ENCODE peak calls at places on chromosomes 7 and 10, in eight cellular contexts. One of them, this sample, is unnamed. For H3K9me3 and H3K36me3, the result is how much of the 10 kb centered on the place peaks cover.

GRCh38 chr10:89535185-89536012 is at the start of gene SLC16A12:
- DNase-seq in neuronal stem cell: peak
- DNase-seq in uterus: no peak
- DNase-seq in colonic mucosa: no peak
- DNase-seq in Peyer's patch: no peak
- DNase-seq in tibial artery: no peak
- DNase-seq in spleen: no peak
- DNase-seq in neural progenitor cell: peak
- DNase-seq in this sample: no peak

GRCh38 chr7:112238852-112239610 is 32.5 kb downstream of the ZNF277 start:
- DNase-seq in neuronal stem cell: no peak
- DNase-seq in uterus: no peak
- DNase-seq in colonic mucosa: no peak
- DNase-seq in Peyer's patch: no peak
- DNase-seq in tibial artery: no peak
- DNase-seq in spleen: peak
- DNase-seq in neural progenitor cell: no peak
- DNase-seq in this sample: no peak

GRCh38 chr10:102191956-102192355 is 34.1 kb upstream of the ELOVL3 start:
- DNase-seq in neuronal stem cell: no peak
- DNase-seq in uterus: no peak
- DNase-seq in colonic mucosa: no peak
- DNase-seq in Peyer's patch: no peak
- DNase-seq in tibial artery: no peak
- DNase-seq in spleen: no peak
- DNase-seq in neural progenitor cell: no peak
- DNase-seq in this sample: no peak

GRCh38 chr10:18224626-18225445 is 84.6 kb downstream of the CACNB2 start:
- DNase-seq in neuronal stem cell: no peak
- DNase-seq in uterus: peak
- DNase-seq in colonic mucosa: peak
- DNase-seq in Peyer's patch: no peak
- DNase-seq in tibial artery: no peak
- DNase-seq in spleen: no peak
- DNase-seq in neural progenitor cell: peak
- DNase-seq in this sample: peak

GRCh38 chr10:89549510-89549909 is 14.1 kb upstream of the SLC16A12 start:
- DNase-seq in neuronal stem cell: no peak
- DNase-seq in uterus: no peak
- DNase-seq in colonic mucosa: no peak
- DNase-seq in Peyer's patch: no peak
- DNase-seq in tibial artery: no peak
- DNase-seq in spleen: no peak
- DNase-seq in neural progenitor cell: no peak
- DNase-seq in this sample: no peak

GRCh38 chr7:44290250-44290616 is 35.2 kb downstream of the CAMK2B start:
- DNase-seq in neuronal stem cell: no peak
- DNase-seq in uterus: peak
- DNase-seq in colonic mucosa: no peak
- DNase-seq in Peyer's patch: no peak
- DNase-seq in tibial artery: peak
- DNase-seq in spleen: peak
- DNase-seq in neural progenitor cell: no peak
- DNase-seq in this sample: no peak

GRCh38 chr7:78510580-78511188 is 712.1 kb downstream of the PHTF2 start:
- DNase-seq in neuronal stem cell: peak
- DNase-seq in uterus: no peak
- DNase-seq in colonic mucosa: no peak
- DNase-seq in Peyer's patch: no peak
- DNase-seq in tibial artery: no peak
- DNase-seq in spleen: no peak
- DNase-seq in neural progenitor cell: peak
- DNase-seq in this sample: peak

GRCh38 chr10:77131214-77131613 is 506.4 kb downstream of the KCNMA1 start:
- DNase-seq in neuronal stem cell: no peak
- DNase-seq in uterus: no peak
- DNase-seq in colonic mucosa: no peak
- DNase-seq in Peyer's patch: no peak
- DNase-seq in tibial artery: no peak
- DNase-seq in spleen: no peak
- DNase-seq in neural progenitor cell: no peak
- DNase-seq in this sample: no peak

GRCh38 chr7:94300176-94300835 is 94.4 kb upstream of the COL1A2 start:
- DNase-seq in neuronal stem cell: no peak
- DNase-seq in uterus: peak
- DNase-seq in colonic mucosa: no peak
- DNase-seq in Peyer's patch: no peak
- DNase-seq in tibial artery: no peak
- DNase-seq in spleen: no peak
- DNase-seq in neural progenitor cell: no peak
- DNase-seq in this sample: no peak

GRCh38 chr10:81081887-81082620 is 544.4 kb downstream of the SH2D4B start:
- DNase-seq in neuronal stem cell: no peak
- DNase-seq in uterus: no peak
- DNase-seq in colonic mucosa: no peak
- DNase-seq in Peyer's patch: no peak
- DNase-seq in tibial artery: no peak
- DNase-seq in spleen: no peak
- DNase-seq in neural progenitor cell: peak
- DNase-seq in this sample: no peak

GRCh38 chr7:121305109-121305508 is 23.7 kb upstream of the WNT16 start:
- DNase-seq in neuronal stem cell: no peak
- DNase-seq in uterus: no peak
- DNase-seq in colonic mucosa: no peak
- DNase-seq in Peyer's patch: no peak
- DNase-seq in tibial artery: no peak
- DNase-seq in spleen: no peak
- DNase-seq in neural progenitor cell: no peak
- DNase-seq in this sample: no peak

GRCh38 chr10:130179640-130180039 is 43.4 kb downstream of the GLRX3 start:
- DNase-seq in neuronal stem cell: peak
- DNase-seq in uterus: no peak
- DNase-seq in colonic mucosa: no peak
- DNase-seq in Peyer's patch: no peak
- DNase-seq in tibial artery: no peak
- DNase-seq in spleen: no peak
- DNase-seq in neural progenitor cell: peak
- DNase-seq in this sample: no peak

GRCh38 chr10:19117419-19117818 is 68.8 kb downstream of the MALRD1 start:
- DNase-seq in neuronal stem cell: no peak
- DNase-seq in uterus: no peak
- DNase-seq in colonic mucosa: no peak
- DNase-seq in Peyer's patch: no peak
- DNase-seq in tibial artery: no peak
- DNase-seq in spleen: no peak
- DNase-seq in neural progenitor cell: no peak
- DNase-seq in this sample: no peak

GRCh38 chr10:86535057-86535882 is 13.7 kb upstream of the WAPL start:
- DNase-seq in neuronal stem cell: no peak
- DNase-seq in uterus: peak
- DNase-seq in colonic mucosa: peak
- DNase-seq in Peyer's patch: peak
- DNase-seq in tibial artery: peak
- DNase-seq in spleen: peak
- DNase-seq in neural progenitor cell: peak
- DNase-seq in this sample: peak

GRCh38 chr10:123997486-123998196 is 95.8 kb downstream of the CHST15 start:
- DNase-seq in neuronal stem cell: no peak
- DNase-seq in uterus: no peak
- DNase-seq in colonic mucosa: no peak
- DNase-seq in Peyer's patch: no peak
- DNase-seq in tibial artery: peak
- DNase-seq in spleen: peak
- DNase-seq in neural progenitor cell: no peak
- DNase-seq in this sample: peak

GRCh38 chr10:71737356-71738172 is 18.0 kb upstream of the C10orf105 start:
- DNase-seq in neuronal stem cell: no peak
- DNase-seq in uterus: no peak
- DNase-seq in colonic mucosa: peak
- DNase-seq in Peyer's patch: no peak
- DNase-seq in tibial artery: no peak
- DNase-seq in spleen: no peak
- DNase-seq in neural progenitor cell: no peak
- DNase-seq in this sample: no peak

GRCh38 chr10:80460399-80461207 is 6.5 kb downstream of the TSPAN14 start:
- DNase-seq in neuronal stem cell: no peak
- DNase-seq in uterus: peak
- DNase-seq in colonic mucosa: peak
- DNase-seq in Peyer's patch: peak
- DNase-seq in tibial artery: no peak
- DNase-seq in spleen: no peak
- DNase-seq in neural progenitor cell: peak
- DNase-seq in this sample: peak

GRCh38 chr7:29207469-29207868 is 12.9 kb downstream of the CHN2 start:
- DNase-seq in neuronal stem cell: no peak
- DNase-seq in uterus: no peak
- DNase-seq in colonic mucosa: no peak
- DNase-seq in Peyer's patch: no peak
- DNase-seq in tibial artery: no peak
- DNase-seq in spleen: no peak
- DNase-seq in neural progenitor cell: no peak
- DNase-seq in this sample: no peak

GRCh38 chr10:93299606-93300353 is 182.4 kb downstream of the MYOF start:
- DNase-seq in neuronal stem cell: no peak
- DNase-seq in uterus: no peak
- DNase-seq in colonic mucosa: no peak
- DNase-seq in Peyer's patch: no peak
- DNase-seq in tibial artery: no peak
- DNase-seq in spleen: no peak
- DNase-seq in neural progenitor cell: peak
- DNase-seq in this sample: no peak

GRCh38 chr7:114534957-114535356 is 120.3 kb downstream of the FOXP2 start:
- DNase-seq in neuronal stem cell: no peak
- DNase-seq in uterus: no peak
- DNase-seq in colonic mucosa: no peak
- DNase-seq in Peyer's patch: no peak
- DNase-seq in tibial artery: no peak
- DNase-seq in spleen: no peak
- DNase-seq in neural progenitor cell: no peak
- DNase-seq in this sample: no peak
- H3K4me3 ChIP-seq in neuronal stem cell: no peak
- H3K4me3 ChIP-seq in uterus: no peak
- H3K4me3 ChIP-seq in colonic mucosa: no peak
- H3K4me3 ChIP-seq in Peyer's patch: no peak
- H3K4me3 ChIP-seq in tibial artery: no peak
- H3K4me3 ChIP-seq in spleen: no peak
- H3K4me3 ChIP-seq in neural progenitor cell: no peak
- H3K4me3 ChIP-seq in this sample: no peak

GRCh38 chr7:153386581-153386980 is 627.0 kb downstream of the ACTR3B start:
- DNase-seq in neuronal stem cell: no peak
- DNase-seq in uterus: no peak
- DNase-seq in colonic mucosa: peak
- DNase-seq in Peyer's patch: no peak
- DNase-seq in tibial artery: no peak
- DNase-seq in spleen: no peak
- DNase-seq in neural progenitor cell: no peak
- DNase-seq in this sample: no peak
- H3K9me3 ChIP-seq in neuronal stem cell: under half
- H3K9me3 ChIP-seq in uterus: under half
- H3K9me3 ChIP-seq in colonic mucosa: under half
- H3K9me3 ChIP-seq in Peyer's patch: under half
- H3K9me3 ChIP-seq in tibial artery: under half
- H3K9me3 ChIP-seq in spleen: under half
- H3K9me3 ChIP-seq in neural progenitor cell: under half
- H3K9me3 ChIP-seq in this sample: under half

GRCh38 chr10:26517141-26517890 is 79.2 kb downstream of the APBB1IP start:
- DNase-seq in neuronal stem cell: no peak
- DNase-seq in uterus: no peak
- DNase-seq in colonic mucosa: no peak
- DNase-seq in Peyer's patch: no peak
- DNase-seq in tibial artery: no peak
- DNase-seq in spleen: no peak
- DNase-seq in neural progenitor cell: peak
- DNase-seq in this sample: no peak

GRCh38 chr10:26524161-26524831 is 86.2 kb downstream of the APBB1IP start:
- DNase-seq in neuronal stem cell: no peak
- DNase-seq in uterus: no peak
- DNase-seq in colonic mucosa: no peak
- DNase-seq in Peyer's patch: no peak
- DNase-seq in tibial artery: no peak
- DNase-seq in spleen: no peak
- DNase-seq in neural progenitor cell: no peak
- DNase-seq in this sample: no peak

GRCh38 chr10:26519803-26520202 is 81.7 kb downstream of the APBB1IP start:
- DNase-seq in neuronal stem cell: peak
- DNase-seq in uterus: no peak
- DNase-seq in colonic mucosa: no peak
- DNase-seq in Peyer's patch: no peak
- DNase-seq in tibial artery: no peak
- DNase-seq in spleen: no peak
- DNase-seq in neural progenitor cell: peak
- DNase-seq in this sample: no peak

GRCh38 chr10:26516540-26517101 is 78.5 kb downstream of the APBB1IP start:
- DNase-seq in neuronal stem cell: no peak
- DNase-seq in uterus: no peak
- DNase-seq in colonic mucosa: no peak
- DNase-seq in Peyer's patch: no peak
- DNase-seq in tibial artery: no peak
- DNase-seq in spleen: no peak
- DNase-seq in neural progenitor cell: peak
- DNase-seq in this sample: no peak

DNA sequence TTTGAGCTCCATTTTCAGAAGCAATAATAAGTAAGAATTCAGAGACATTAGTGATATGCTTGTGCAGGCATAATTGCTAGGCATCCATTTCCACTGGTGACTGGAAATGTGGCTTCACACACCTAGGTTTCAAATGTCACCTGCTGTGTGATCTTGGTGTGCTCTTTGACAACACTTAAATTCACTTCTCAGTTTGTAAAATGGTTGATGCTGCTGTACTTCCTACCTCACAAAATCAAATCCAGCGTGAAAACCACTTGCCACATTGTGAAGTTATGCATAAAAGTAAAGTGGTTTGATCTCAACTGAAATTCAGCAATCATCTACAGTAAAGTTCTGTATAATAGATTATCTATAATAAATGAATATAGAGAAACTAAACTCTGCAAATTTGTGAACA is 82.4 kb downstream of the APBB1IP start:
- DNase-seq in neuronal stem cell: no peak
- DNase-seq in uterus: no peak
- DNase-seq in colonic mucosa: no peak
- DNase-seq in Peyer's patch: no peak
- DNase-seq in tibial artery: no peak
- DNase-seq in spleen: no peak
- DNase-seq in neural progenitor cell: no peak
- DNase-seq in this sample: no peak
- H3K36me3 ChIP-seq in neuronal stem cell: under half
- H3K36me3 ChIP-seq in uterus: under half
- H3K36me3 ChIP-seq in colonic mucosa: under half
- H3K36me3 ChIP-seq in Peyer's patch: under half
- H3K36me3 ChIP-seq in tibial artery: under half
- H3K36me3 ChIP-seq in spleen: under half
- H3K36me3 ChIP-seq in neural progenitor cell: under half
- H3K36me3 ChIP-seq in this sample: under half

DNA sequence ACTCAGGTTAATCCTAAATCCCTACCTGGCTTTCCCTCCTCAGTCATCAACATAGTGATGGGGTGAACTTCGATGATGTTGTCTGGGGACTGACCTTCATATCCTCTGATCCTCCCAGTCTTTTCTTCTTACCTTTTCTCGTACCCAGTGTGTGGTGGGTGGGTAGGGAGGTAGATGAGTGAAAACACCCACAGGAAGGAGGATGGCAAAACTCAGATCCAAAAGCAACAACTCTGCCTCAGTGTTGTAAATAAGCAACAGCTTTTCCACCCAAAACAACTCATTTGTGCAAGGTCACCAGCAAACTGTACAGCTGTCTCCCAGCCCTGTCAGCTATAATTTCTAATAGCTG is 38.6 kb downstream of the VOPP1 start:
- DNase-seq in neuronal stem cell: no peak
- DNase-seq in uterus: no peak
- DNase-seq in colonic mucosa: no peak
- DNase-seq in Peyer's patch: no peak
- DNase-seq in tibial artery: no peak
- DNase-seq in spleen: no peak
- DNase-seq in neural progenitor cell: no peak
- DNase-seq in this sample: no peak
- H3K4me3 ChIP-seq in neuronal stem cell: no peak
- H3K4me3 ChIP-seq in uterus: no peak
- H3K4me3 ChIP-seq in colonic mucosa: no peak
- H3K4me3 ChIP-seq in Peyer's patch: no peak
- H3K4me3 ChIP-seq in tibial artery: no peak
- H3K4me3 ChIP-seq in spleen: no peak
- H3K4me3 ChIP-seq in neural progenitor cell: no peak
- H3K4me3 ChIP-seq in this sample: no peak

This sample was measured in mucosa of descending colon.